ENCODE peak calls at places on chromosomes 5 and 9, in nine cellular contexts. V is left ventricle myocardium inferior, Y is astrocyte, E is A549, G is neuronal stem cell, R is GM23248, L is PC-9, N is colonic mucosa, Z is BE2C. Q is an unnamed sample. For H3K9me3, the result is how much of the 10 kb centered on the place peaks cover.

GRCh38 chr9:137078701-137079400 is 1.5 kb downstream of the UAP1L1 start:
- DNase-seq in L (peak), Z (peak), R (no peak), Y (no peak), V (no peak), E (no peak), N (peak), G (no peak), Q (no peak)

GRCh38 chr5:15203376-15203775 is 296.6 kb upstream of the FBXL7 start:
- DNase-seq in G (no peak), N (no peak), E (no peak), Y (no peak), Z (no peak), R (peak), L (no peak), V (no peak), Q (no peak)

GRCh38 chr5:132813599-132814440 is 718 bp downstream of the SOWAHA start:
- DNase-seq in Z (peak), E (peak), Y (no peak), L (no peak), R (peak), V (no peak), G (no peak), N (peak), Q (peak)

GRCh38 chr5:24649531-24649930 is 4.8 kb upstream of the CDH10 start:
- DNase-seq in E (no peak), N (no peak), Y (no peak), V (no peak), G (no peak), Z (no peak), R (no peak), L (no peak), Q (no peak)

GRCh38 chr5:141479776-141480175 is 4.0 kb downstream of the PCDHGC3 start:
- DNase-seq in L (no peak), Z (no peak), G (no peak), E (no peak), N (no peak), V (no peak), R (peak), Y (no peak), Q (no peak)

GRCh38 chr5:10902145-10902544 is 141.1 kb upstream of the DAP start:
- DNase-seq in Y (peak), N (no peak), L (no peak), G (no peak), V (no peak), E (no peak), Z (no peak), R (peak), Q (no peak)

GRCh38 chr5:33271606-33272005 is 169.2 kb upstream of the TARS1 start:
- DNase-seq in G (no peak), Z (no peak), Y (no peak), V (no peak), L (no peak), N (no peak), E (no peak), R (peak), Q (no peak)

GRCh38 chr9:19999491-20000057 is 210.7 kb upstream of the SLC24A2 start:
- DNase-seq in L (no peak), E (no peak), Y (peak), V (no peak), Z (no peak), R (peak), G (no peak), N (no peak), Q (no peak)

GRCh38 chr5:149303210-149303609 is 31.6 kb downstream of the AFAP1L1 start:
- DNase-seq in L (no peak), E (no peak), Y (no peak), V (no peak), N (no peak), R (no peak), G (no peak), Z (no peak), Q (no peak)

GRCh38 chr5:71645030-71645429 is 57.9 kb downstream of the MCCC2 start:
- DNase-seq in L (no peak), Y (no peak), V (no peak), N (no peak), Z (no peak), G (no peak), E (no peak), R (no peak), Q (no peak)

GRCh38 chr9:30197954-30198353 is 2186.5 kb upstream of the ACO1 start:
- DNase-seq in N (no peak), Z (no peak), R (no peak), Y (no peak), G (no peak), E (no peak), V (no peak), L (peak), Q (no peak)

GRCh38 chr5:53321073-53321472 is 159.4 kb upstream of the FST start:
- DNase-seq in E (no peak), Y (peak), G (no peak), N (no peak), Z (no peak), L (no peak), V (no peak), R (peak), Q (no peak)

GRCh38 chr5:134437340-134438267 is 25.9 kb upstream of the CDKN2AIPNL start:
- DNase-seq in G (no peak), L (peak), R (peak), N (no peak), Z (no peak), E (no peak), Y (peak), V (no peak), Q (no peak)

GRCh38 chr5:120576588-120576987 is 112.5 kb downstream of the PRR16 start:
- DNase-seq in Z (no peak), E (no peak), G (no peak), Y (no peak), V (no peak), N (no peak), L (no peak), R (no peak), Q (no peak)

GRCh38 chr5:80481019-80481893 is 6.6 kb upstream of the FAM151B start:
- DNase-seq in V (no peak), Z (peak), E (peak), N (peak), Y (peak), R (peak), G (no peak), L (peak), Q (peak)

GRCh38 chr5:43874772-43875171 is 271.8 kb downstream of the NNT start:
- DNase-seq in L (no peak), N (no peak), Z (no peak), Y (no peak), E (no peak), R (peak), V (no peak), G (no peak), Q (no peak)

GRCh38 chr5:1930501-1930879 is 47.8 kb upstream of the IRX4 start:
- DNase-seq in E (no peak), V (no peak), L (no peak), Y (no peak), R (no peak), G (no peak), N (no peak), Z (peak), Q (no peak)

GRCh38 chr5:159100022-159100927 is 559 bp upstream of the EBF1 start:
- DNase-seq in L (no peak), Y (peak), R (peak), V (peak), E (peak), N (peak), Z (peak), G (peak), Q (peak)

GRCh38 chr9:36163049-36163839 is 5.9 kb upstream of the CCIN start:
- DNase-seq in Y (peak), N (no peak), L (no peak), E (no peak), G (no peak), Z (peak), R (peak), V (peak), Q (no peak)

GRCh38 chr5:43941806-43942205 is 338.8 kb downstream of the NNT start:
- DNase-seq in E (no peak), L (no peak), R (no peak), G (no peak), Z (no peak), V (no peak), Y (no peak), N (no peak), Q (no peak)

GRCh38 chr5:61051267-61051666 is 106.3 kb downstream of the NDUFAF2 start:
- DNase-seq in R (peak), Y (peak), G (no peak), V (no peak), N (no peak), E (no peak), Z (no peak), L (peak), Q (no peak)

GRCh38 chr5:168947212-168947868 is 353.6 kb downstream of the SLIT3 start:
- DNase-seq in E (peak), Z (peak), G (peak), V (peak), Y (no peak), L (no peak), R (peak), N (peak), Q (peak)

GRCh38 chr9:98707158-98708102 is 1.3 kb downstream of the GABBR2 start:
- DNase-seq in Y (peak), Z (peak), E (peak), V (peak), G (peak), R (peak), L (peak), N (no peak), Q (peak)

GRCh38 chr5:32942225-32942989 is 231.3 kb downstream of the NPR3 start:
- DNase-seq in Y (no peak), E (peak), G (no peak), Z (peak), R (no peak), L (no peak), V (no peak), N (peak), Q (no peak)

GRCh38 chr9:75185585-75186170 is 97.4 kb downstream of the OSTF1 start:
- DNase-seq in G (peak), Y (no peak), R (peak), N (peak), Z (peak), E (peak), V (no peak), L (no peak), Q (peak)

GRCh38 chr9:70998962-70999361 is 122.5 kb downstream of the TRPM3 start:
- DNase-seq in E (no peak), N (no peak), Z (no peak), L (no peak), V (no peak), R (peak), G (no peak), Y (no peak), Q (no peak)

GRCh38 chr5:101783241-101784095 is 512.6 kb downstream of the SLCO4C1 start:
- DNase-seq in L (no peak), V (no peak), Z (no peak), G (no peak), Y (no peak), R (no peak), N (no peak), E (no peak), Q (no peak)

GRCh38 chr5:114448496-114448895 is 86.6 kb downstream of the KCNN2 start:
- DNase-seq in E (no peak), Z (no peak), V (no peak), G (no peak), Y (no peak), L (no peak), R (no peak), N (no peak), Q (no peak)

GRCh38 chr5:154642499-154643245 is 112.5 kb upstream of the LARP1 start:
- DNase-seq in Z (peak), E (no peak), V (no peak), L (peak), G (no peak), N (no peak), R (peak), Y (no peak), Q (peak)

GRCh38 chr5:1468247-1468612 is 23.0 kb upstream of the SLC6A3 start:
- DNase-seq in Z (peak), E (no peak), V (no peak), N (peak), L (no peak), Y (no peak), G (no peak), R (peak), Q (peak)

GRCh38 chr5:170049713-170050112 is 56.0 kb upstream of the FOXI1 start:
- DNase-seq in V (no peak), G (no peak), L (no peak), R (no peak), N (no peak), Z (no peak), Y (no peak), E (no peak), Q (no peak)

GRCh38 chr9:90188656-90189055 is 454.0 kb downstream of the DIRAS2 start:
- DNase-seq in Z (no peak), L (no peak), R (no peak), Y (no peak), E (no peak), N (no peak), V (no peak), G (no peak), Q (no peak)
- H3K4me3 ChIP-seq in Z (no peak), L (no peak), R (no peak), Y (no peak), E (no peak), N (no peak), V (no peak), G (no peak), Q (no peak)

DNA sequence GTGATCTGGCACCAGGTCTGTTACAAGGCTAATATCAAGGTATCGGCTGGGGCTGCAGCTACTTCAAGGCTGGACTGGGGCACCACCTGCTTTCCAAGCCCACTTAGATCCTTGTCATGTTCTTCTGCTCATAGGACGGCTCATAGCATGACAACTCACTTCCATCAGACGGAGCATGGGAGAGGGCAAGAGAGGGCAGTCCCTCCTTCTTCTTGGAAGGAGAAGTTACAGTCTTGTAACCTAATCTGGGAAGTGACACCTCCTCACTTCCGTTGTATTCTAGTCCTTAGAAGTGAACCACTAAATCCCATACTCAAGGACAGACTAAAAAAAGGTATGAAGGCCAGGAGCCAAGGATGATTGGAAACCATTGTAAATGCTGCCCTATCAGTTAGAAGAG is 258.2 kb downstream of the MAST4 start:
- DNase-seq in L (no peak), Y (no peak), G (no peak), V (no peak), Z (no peak), N (no peak), R (no peak), E (no peak), Q (no peak)
- H3K9me3 ChIP-seq in L (under half), Y (under half), G (under half), V (under half), Z (under half), N (under half), R (under half), E (under half), Q (under half)

GRCh38 chr5:128536229-128536860 is 1.7 kb downstream of the FBN2 start:
- DNase-seq in Z (no peak), G (peak), L (no peak), N (no peak), V (peak), R (peak), Y (no peak), E (no peak), Q (peak)

GRCh38 chr5:128538249-128539037 is 398 bp upstream of the FBN2 start:
- DNase-seq in R (peak), Y (peak), E (peak), Z (peak), L (no peak), N (peak), V (peak), G (peak), Q (peak)

GRCh38 chr5:128537306-128537998 is 593 bp downstream of the FBN2 start:
- DNase-seq in E (peak), V (peak), G (peak), N (no peak), R (peak), L (no peak), Z (no peak), Y (peak), Q (peak)

GRCh38 chr5:128537999-128538248 is at the start of gene FBN2:
- DNase-seq in R (no peak), Y (no peak), L (no peak), N (no peak), Z (no peak), V (no peak), E (no peak), G (no peak), Q (no peak)

GRCh38 chr5:128536861-128537305 is 1.2 kb downstream of the FBN2 start:
- DNase-seq in R (peak), V (no peak), E (no peak), Z (no peak), N (no peak), Y (no peak), G (peak), L (no peak), Q (peak)
- H3K4me3 ChIP-seq in R (peak), V (peak), E (peak), Z (no peak), N (peak), Y (peak), G (peak), L (no peak), Q (peak)

GRCh38 chr5:179134511-179134910 is 74.3 kb downstream of the ZNF354C start:
- DNase-seq in R (no peak), V (no peak), G (no peak), Z (no peak), L (no peak), N (no peak), E (no peak), Y (no peak), Q (no peak)
- H3K9me3 ChIP-seq in R (under half), V (under half), G (under half), Z (under half), L (under half), N (under half), E (under half), Y (under half), Q (under half)

Q was measured in HAP-1.